ENCODE peak calls at places on chromosome 14, in eight cellular contexts. C, A, G, I, V, E, Z and S are unnamed samples.

GRCh38 chr14:105458571-105458970 is 16.1 kb upstream of the CRIP2 start:
- DNase-seq in A (no peak), V (no peak), E (no peak), I (no peak), Z (no peak), C (no peak), G (no peak), S (no peak)

GRCh38 chr14:65170768-65171251 is 68.5 kb upstream of the MAX start:
- DNase-seq in I (peak; percentile 80), V (peak; percentile 74), Z (peak; percentile 73), A (peak; percentile 91), C (peak; percentile 84), E (peak; percentile 65), G (no peak), S (peak; percentile 27)

GRCh38 chr14:102580552-102581110 is 11.8 kb upstream of the RCOR1 start:
- DNase-seq in A (peak; percentile 73), V (no peak), C (no peak), G (no peak), E (no peak), I (peak; percentile 34), Z (no peak), S (no peak)

GRCh38 chr14:75871181-75871880 is 110.5 kb downstream of the TGFB3 start:
- DNase-seq in Z (no peak), A (no peak), G (no peak), I (no peak), C (peak; percentile 41), V (no peak), E (no peak), S (no peak)

GRCh38 chr14:91390165-91390778 is 27.3 kb downstream of the CCDC88C start:
- DNase-seq in V (no peak), Z (no peak), G (no peak), E (no peak), C (no peak), I (no peak), A (no peak), S (no peak)

GRCh38 chr14:101500061-101500460 is 61.2 kb upstream of the DIO3 start:
- DNase-seq in C (no peak), I (no peak), Z (no peak), E (no peak), A (no peak), V (no peak), G (no peak), S (no peak)

GRCh38 chr14:55581011-55581806 is 1.2 kb downstream of the KTN1 start:
- DNase-seq in E (peak; percentile 72), Z (peak; percentile 72), A (peak; percentile 76), I (peak; percentile 65), C (peak; percentile 64), V (no peak), G (peak; percentile 10), S (peak; percentile 61)

GRCh38 chr14:57486767-57487379 is 6.8 kb downstream of the CCDC198 start:
- DNase-seq in V (peak; percentile 72), G (peak; percentile 9), I (peak; percentile 86), C (peak; percentile 63), E (peak; percentile 25), Z (peak; percentile 76), A (peak; percentile 62), S (peak; percentile 67)

GRCh38 chr14:32087173-32087861 is 10.2 kb downstream of the ARHGAP5 start:
- DNase-seq in E (no peak), I (peak; percentile 73), Z (peak; percentile 73), C (peak; percentile 16), G (no peak), A (peak; percentile 50), V (peak; percentile 58), S (no peak)

DNA sequence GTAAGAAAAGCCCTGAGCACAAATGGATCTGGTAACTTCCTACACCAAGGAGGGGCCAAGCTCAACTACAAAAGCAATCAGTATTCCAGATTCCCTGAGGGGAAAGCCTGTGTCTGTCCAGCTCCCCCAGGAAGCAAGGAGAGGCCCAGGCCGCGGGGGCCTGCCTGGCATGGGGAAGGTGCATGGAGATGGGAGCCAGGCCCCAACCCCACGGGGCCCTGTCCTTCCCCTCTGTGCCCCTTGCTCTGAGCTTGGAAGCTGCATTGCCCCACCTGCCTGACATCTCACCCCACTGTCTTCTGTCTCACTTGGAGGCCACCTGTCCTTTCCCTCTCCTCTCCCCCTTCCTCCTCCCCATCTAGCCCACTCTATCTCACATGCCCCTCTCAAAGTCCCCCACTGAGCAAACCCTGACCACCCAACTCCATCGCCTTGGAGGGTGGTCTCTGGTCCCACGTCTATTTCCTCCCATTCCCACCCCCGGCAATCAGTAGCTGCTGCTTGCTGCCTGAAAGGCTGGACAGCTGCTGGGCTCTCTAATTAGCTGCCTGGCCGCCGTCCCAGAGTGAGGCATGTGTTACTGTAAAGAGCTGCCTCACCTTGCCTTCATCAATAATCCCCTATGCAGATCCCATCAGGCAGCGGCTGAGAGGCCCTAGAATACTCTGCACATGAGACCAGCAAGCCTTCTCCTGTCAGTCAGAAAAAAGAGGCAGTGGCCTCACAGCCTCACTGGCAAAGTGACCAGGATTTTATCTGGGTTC is 3.4 kb upstream of the TMEM229B start:
- DNase-seq in G (no peak), A (peak; percentile 27), Z (no peak), E (peak; percentile 73), I (no peak), V (peak; percentile 62), C (no peak), S (no peak)
- TF ChIP-seq EZH2phosphoT487 in G (no peak), A (no peak), Z (no peak), E (no peak), I (no peak), V (no peak), C (no peak), S (no peak)

DNA sequence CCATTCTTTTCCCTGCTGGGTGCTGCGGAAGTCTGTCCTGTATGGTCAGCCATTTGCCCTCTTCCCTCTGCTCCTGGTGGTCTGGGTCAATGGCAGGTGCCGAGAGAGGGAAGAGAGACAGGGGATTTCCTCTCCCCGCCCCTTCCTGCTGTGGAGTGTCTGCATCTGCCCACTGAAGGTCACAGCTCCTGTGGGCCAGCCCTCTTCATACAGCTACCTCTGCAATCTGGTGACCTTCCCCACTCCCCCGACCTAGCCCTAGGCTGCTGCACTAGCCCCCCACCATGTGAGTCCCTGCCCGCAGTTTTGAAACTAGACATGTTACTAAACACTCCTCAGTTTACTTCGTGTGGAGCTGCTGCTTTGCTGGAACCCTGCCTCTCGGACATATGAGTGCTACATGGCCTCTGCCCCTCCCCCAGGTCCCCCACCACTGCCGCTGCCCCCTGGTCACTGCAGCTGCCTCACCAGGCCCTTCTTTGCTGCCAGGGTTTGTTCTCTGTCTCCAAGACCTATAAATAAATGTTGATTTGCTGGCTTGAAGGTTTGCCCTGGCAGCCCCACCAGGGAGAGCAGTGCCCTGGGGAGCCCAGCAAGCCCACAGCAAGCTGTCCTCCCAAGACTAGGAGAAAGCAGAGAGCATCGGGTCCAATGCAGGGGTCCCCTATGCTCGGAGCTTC is 102.9 kb downstream of the DPF3 start:
- DNase-seq in I (no peak), Z (no peak), C (no peak), A (no peak), V (no peak), G (no peak), E (no peak), S (no peak)
- H2AFZ ChIP-seq in I (no peak overlapping the region), Z (no peak overlapping the region), C (no peak overlapping the region), A (no peak overlapping the region), V (no peak overlapping the region), G (no peak overlapping the region), E (no peak overlapping the region), S (no peak overlapping the region)

GRCh38 chr14:50932159-50932558 is 12.1 kb downstream of the PYGL start:
- DNase-seq in C (no peak), I (no peak), V (no peak), Z (no peak), G (no peak), A (no peak), E (no peak), S (no peak)

GRCh38 chr14:50928002-50928635 is 16.2 kb downstream of the PYGL start:
- DNase-seq in G (no peak), E (no peak), A (peak; percentile 97), C (no peak), I (no peak), V (no peak), Z (no peak), S (no peak)

GRCh38 chr14:50932592-50933500 is 11.4 kb downstream of the PYGL start:
- DNase-seq in Z (no peak), E (no peak), I (no peak), G (no peak), C (no peak), V (peak; percentile 29), A (no peak), S (no peak)

GRCh38 chr14:50926851-50927386 is 17.4 kb downstream of the PYGL start:
- DNase-seq in E (no peak), C (no peak), V (no peak), A (no peak), G (no peak), Z (no peak), I (no peak), S (no peak)

DNA sequence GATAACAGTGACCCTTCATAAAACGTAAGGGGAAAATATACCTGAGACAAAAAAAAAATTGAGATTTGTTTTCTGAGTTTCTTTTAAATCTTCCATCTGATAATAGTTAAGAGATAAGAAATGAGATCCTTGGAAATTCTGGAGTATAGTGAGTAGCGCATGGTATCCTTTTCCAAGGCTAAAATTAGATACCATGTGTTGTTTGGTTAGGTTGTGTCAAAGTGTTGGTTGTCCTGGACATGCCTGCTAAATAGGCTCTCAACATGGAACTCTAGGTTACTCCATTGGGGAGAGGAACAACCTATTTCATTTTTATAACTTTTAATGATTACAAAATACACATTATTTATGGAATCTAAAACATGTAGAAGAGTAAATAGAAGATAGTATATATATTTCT is 14.8 kb downstream of the PYGL start:
- DNase-seq in A (no peak), Z (no peak), G (no peak), C (no peak), E (no peak), I (no peak), V (no peak), S (no peak)
- H3K4me1 ChIP-seq in A (peaks cover 33% of the 10 kb centered on the region), Z (peaks cover 7% of the 10 kb centered on the region), G (no peaks in the 10 kb centered on the region), C (no peaks in the 10 kb centered on the region), E (peaks cover 6% of the 10 kb centered on the region), I (no peaks in the 10 kb centered on the region), V (peaks cover 10% of the 10 kb centered on the region), S (no peaks in the 10 kb centered on the region)

GRCh38 chr14:68495101-68495637 is 297.7 kb downstream of the ZFP36L1 start:
- DNase-seq in A (peak; percentile 32), G (no peak), Z (no peak), I (peak; percentile 43), E (no peak), V (no peak), C (no peak), S (peak; percentile 67)
- TF ChIP-seq EZH2phosphoT487 in A (no peak), G (no peak), Z (no peak), I (no peak), E (no peak), V (no peak), C (no peak), S (no peak)

GRCh38 chr14:68401320-68401719 is 391.5 kb downstream of the ZFP36L1 start:
- DNase-seq in Z (no peak), V (no peak), C (peak; percentile 29), G (no peak), E (no peak), A (peak; percentile 19), I (no peak), S (peak; percentile 29)

GRCh38 chr14:68397827-68398226 is 395.0 kb downstream of the ZFP36L1 start:
- DNase-seq in V (no peak), Z (no peak), A (peak; percentile 75), G (no peak), C (peak; percentile 46), E (peak; percentile 73), I (no peak), S (no peak)

GRCh38 chr14:68401855-68402254 is 391.0 kb downstream of the ZFP36L1 start:
- DNase-seq in C (no peak), I (no peak), V (no peak), A (no peak), Z (no peak), E (no peak), G (peak; percentile 12), S (peak; percentile 73)

GRCh38 chr14:68397371-68397779 is 395.5 kb downstream of the ZFP36L1 start:
- DNase-seq in A (no peak), C (peak; percentile 59), Z (no peak), E (no peak), V (no peak), G (no peak), I (no peak), S (no peak)

GRCh38 chr14:68399971-68400370 is 392.9 kb downstream of the ZFP36L1 start:
- DNase-seq in Z (no peak), E (no peak), I (no peak), C (no peak), G (no peak), V (no peak), A (no peak), S (peak; percentile 65)
- H2AFZ ChIP-seq in Z (no peak overlapping the region), E (no peak overlapping the region), I (no peak overlapping the region), C (no peak overlapping the region), G (no peak overlapping the region), V (no peak overlapping the region), A (no peak overlapping the region), S (peak overlapping the region; percentile 39)